ENCODE peak calls at places on chromosome 12, in six cellular contexts. One of them, this sample, is unnamed. For H3K4me1, the result is how much of the 10 kb centered on the place peaks cover.

GRCh38 chr12:58502857-58503256 is 417.4 kb downstream of the LRIG3 start:
- DNase-seq in K562: no peak
- DNase-seq in neural progenitor cell: peak
- DNase-seq in SK-N-SH: no peak
- DNase-seq in H1: no peak
- DNase-seq in NT2/D1: no peak
- DNase-seq in this sample: no peak

GRCh38 chr12:128840862-128841468 is 12.3 kb upstream of the GLT1D1 start:
- DNase-seq in K562: no peak
- DNase-seq in neural progenitor cell: no peak
- DNase-seq in SK-N-SH: no peak
- DNase-seq in H1: no peak
- DNase-seq in NT2/D1: no peak
- DNase-seq in this sample: no peak

GRCh38 chr12:58363971-58364370 is 422.6 kb downstream of the ATP23 start:
- DNase-seq in K562: no peak
- DNase-seq in neural progenitor cell: no peak
- DNase-seq in SK-N-SH: no peak
- DNase-seq in H1: no peak
- DNase-seq in NT2/D1: no peak
- DNase-seq in this sample: no peak

GRCh38 chr12:55728185-55728931 is 451 bp downstream of the CD63 start:
- DNase-seq in K562: peak
- DNase-seq in neural progenitor cell: peak
- DNase-seq in SK-N-SH: peak
- DNase-seq in H1: no peak
- DNase-seq in NT2/D1: no peak
- DNase-seq in this sample: peak

GRCh38 chr12:109767456-109767855 is 53.8 kb downstream of the FAM222A start:
- DNase-seq in K562: no peak
- DNase-seq in neural progenitor cell: no peak
- DNase-seq in SK-N-SH: peak
- DNase-seq in H1: peak
- DNase-seq in NT2/D1: no peak
- DNase-seq in this sample: no peak

GRCh38 chr12:62637679-62638078 is 171.1 kb downstream of the MON2 start:
- DNase-seq in K562: no peak
- DNase-seq in neural progenitor cell: no peak
- DNase-seq in SK-N-SH: no peak
- DNase-seq in H1: no peak
- DNase-seq in NT2/D1: no peak
- DNase-seq in this sample: no peak

GRCh38 chr12:130916251-130916911 is 37.3 kb upstream of the ADGRD1 start:
- DNase-seq in K562: peak
- DNase-seq in neural progenitor cell: peak
- DNase-seq in SK-N-SH: peak
- DNase-seq in H1: peak
- DNase-seq in NT2/D1: peak
- DNase-seq in this sample: no peak

GRCh38 chr12:22255097-22255496 is 79.4 kb downstream of the ST8SIA1 start:
- DNase-seq in K562: no peak
- DNase-seq in neural progenitor cell: peak
- DNase-seq in SK-N-SH: no peak
- DNase-seq in H1: no peak
- DNase-seq in NT2/D1: peak
- DNase-seq in this sample: no peak

GRCh38 chr12:114986849-114987248 is 302.9 kb upstream of the TBX3 start:
- DNase-seq in K562: no peak
- DNase-seq in neural progenitor cell: no peak
- DNase-seq in SK-N-SH: no peak
- DNase-seq in H1: no peak
- DNase-seq in NT2/D1: no peak
- DNase-seq in this sample: no peak

GRCh38 chr12:105485926-105486325 is 155.4 kb downstream of the C12orf75 start:
- DNase-seq in K562: no peak
- DNase-seq in neural progenitor cell: no peak
- DNase-seq in SK-N-SH: no peak
- DNase-seq in H1: no peak
- DNase-seq in NT2/D1: no peak
- DNase-seq in this sample: no peak

GRCh38 chr12:68572650-68573049 is 38.0 kb upstream of the RAP1B start:
- DNase-seq in K562: no peak
- DNase-seq in neural progenitor cell: no peak
- DNase-seq in SK-N-SH: no peak
- DNase-seq in H1: no peak
- DNase-seq in NT2/D1: no peak
- DNase-seq in this sample: no peak

GRCh38 chr12:81759215-81759991 is at the start of gene PPFIA2:
- DNase-seq in K562: no peak
- DNase-seq in neural progenitor cell: peak
- DNase-seq in SK-N-SH: peak
- DNase-seq in H1: peak
- DNase-seq in NT2/D1: peak
- DNase-seq in this sample: peak

GRCh38 chr12:108430245-108430644 is 84.8 kb upstream of the FICD start:
- DNase-seq in K562: no peak
- DNase-seq in neural progenitor cell: no peak
- DNase-seq in SK-N-SH: no peak
- DNase-seq in H1: no peak
- DNase-seq in NT2/D1: no peak
- DNase-seq in this sample: no peak

GRCh38 chr12:111599459-111600295 is 562 bp upstream of the ATXN2 start:
- DNase-seq in K562: peak
- DNase-seq in neural progenitor cell: peak
- DNase-seq in SK-N-SH: peak
- DNase-seq in H1: peak
- DNase-seq in NT2/D1: peak
- DNase-seq in this sample: peak

GRCh38 chr12:27382924-27383323 is 50.3 kb downstream of the BMAL2 start:
- DNase-seq in K562: no peak
- DNase-seq in neural progenitor cell: no peak
- DNase-seq in SK-N-SH: no peak
- DNase-seq in H1: no peak
- DNase-seq in NT2/D1: no peak
- DNase-seq in this sample: no peak

GRCh38 chr12:122123051-122123760 is 44.6 kb downstream of the MLXIP start:
- DNase-seq in K562: peak
- DNase-seq in neural progenitor cell: peak
- DNase-seq in SK-N-SH: peak
- DNase-seq in H1: peak
- DNase-seq in NT2/D1: peak
- DNase-seq in this sample: peak

GRCh38 chr12:64577046-64577445 is 33.2 kb upstream of the RASSF3 start:
- DNase-seq in K562: no peak
- DNase-seq in neural progenitor cell: no peak
- DNase-seq in SK-N-SH: no peak
- DNase-seq in H1: no peak
- DNase-seq in NT2/D1: no peak
- DNase-seq in this sample: no peak

GRCh38 chr12:130983328-130984017 is 29.8 kb downstream of the ADGRD1 start:
- DNase-seq in K562: no peak
- DNase-seq in neural progenitor cell: no peak
- DNase-seq in SK-N-SH: no peak
- DNase-seq in H1: no peak
- DNase-seq in NT2/D1: no peak
- DNase-seq in this sample: no peak

GRCh38 chr12:18706798-18707197 is 31.0 kb downstream of the PLCZ1 start:
- DNase-seq in K562: no peak
- DNase-seq in neural progenitor cell: no peak
- DNase-seq in SK-N-SH: no peak
- DNase-seq in H1: no peak
- DNase-seq in NT2/D1: no peak
- DNase-seq in this sample: no peak

GRCh38 chr12:9792961-9793617 is 32.4 kb upstream of the CD69 start:
- DNase-seq in K562: no peak
- DNase-seq in neural progenitor cell: no peak
- DNase-seq in SK-N-SH: no peak
- DNase-seq in H1: no peak
- DNase-seq in NT2/D1: no peak
- DNase-seq in this sample: no peak

GRCh38 chr12:30706476-30706875 is 10.8 kb upstream of the IPO8 start:
- DNase-seq in K562: no peak
- DNase-seq in neural progenitor cell: no peak
- DNase-seq in SK-N-SH: no peak
- DNase-seq in H1: no peak
- DNase-seq in NT2/D1: no peak
- DNase-seq in this sample: no peak

GRCh38 chr12:96751626-96752025 is 155.4 kb upstream of the NEDD1 start:
- DNase-seq in K562: no peak
- DNase-seq in neural progenitor cell: no peak
- DNase-seq in SK-N-SH: no peak
- DNase-seq in H1: no peak
- DNase-seq in NT2/D1: no peak
- DNase-seq in this sample: no peak

GRCh38 chr12:122848471-122849351 is 13.5 kb downstream of the HIP1R start:
- DNase-seq in K562: no peak
- DNase-seq in neural progenitor cell: no peak
- DNase-seq in SK-N-SH: no peak
- DNase-seq in H1: no peak
- DNase-seq in NT2/D1: no peak
- DNase-seq in this sample: peak

GRCh38 chr12:111166779-111167540 is 201.9 kb downstream of the PHETA1 start:
- DNase-seq in K562: no peak
- DNase-seq in neural progenitor cell: no peak
- DNase-seq in SK-N-SH: no peak
- DNase-seq in H1: no peak
- DNase-seq in NT2/D1: no peak
- DNase-seq in this sample: peak

DNA sequence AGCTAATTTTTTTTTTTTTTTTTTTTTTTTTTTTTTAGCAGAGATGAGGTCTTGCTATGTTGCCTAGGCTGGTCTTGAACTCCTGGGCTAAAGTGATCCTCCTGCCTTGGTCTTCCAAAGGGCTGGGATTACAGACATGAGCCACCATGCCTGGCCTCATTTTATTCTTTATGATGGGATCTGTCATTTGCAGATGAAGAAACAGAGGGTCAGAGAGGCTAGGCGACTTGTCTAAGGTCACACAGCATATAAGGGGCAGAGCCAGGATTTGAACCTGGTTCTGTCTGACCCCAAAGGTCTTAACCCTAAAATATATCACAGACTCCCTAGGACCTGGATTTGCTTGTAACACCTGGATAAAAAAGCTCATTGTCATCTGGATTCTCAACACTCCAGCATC is 282.6 kb downstream of the KSR2 start:
- DNase-seq in K562: no peak
- DNase-seq in neural progenitor cell: no peak
- DNase-seq in SK-N-SH: no peak
- DNase-seq in H1: no peak
- DNase-seq in NT2/D1: no peak
- DNase-seq in this sample: no peak
- H3K9ac ChIP-seq in K562: no peak
- H3K9ac ChIP-seq in neural progenitor cell: no peak
- H3K9ac ChIP-seq in SK-N-SH: peak
- H3K9ac ChIP-seq in H1: no peak
- H3K9ac ChIP-seq in NT2/D1: no peak
- H3K9ac ChIP-seq in this sample: no peak

DNA sequence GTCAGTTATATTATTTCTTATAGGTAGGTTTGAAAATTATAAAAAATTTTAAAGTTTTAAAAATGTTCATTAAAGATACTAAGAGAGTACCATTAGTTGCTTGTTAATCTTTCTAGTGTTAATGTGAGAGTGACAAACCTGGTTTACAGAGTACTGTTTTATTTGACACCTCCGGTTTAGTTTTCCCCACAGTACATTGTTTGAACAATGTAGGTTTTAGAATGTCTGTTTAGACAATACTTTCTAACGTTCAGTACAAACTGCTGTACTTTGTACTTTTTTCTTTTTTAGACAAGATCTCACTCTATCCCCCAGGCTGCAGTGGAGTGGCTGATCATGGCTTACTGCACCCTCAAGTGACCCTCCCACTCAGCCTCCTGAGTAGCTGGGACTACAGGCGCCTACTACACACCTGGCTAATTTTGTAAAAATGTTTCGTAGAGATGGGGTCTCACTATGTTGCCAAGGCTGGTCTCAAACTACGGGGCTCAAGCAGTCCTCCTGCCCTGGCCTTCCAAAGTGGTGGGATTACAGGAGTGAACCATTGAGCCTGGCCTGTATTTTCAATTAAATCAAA is 3.2 kb downstream of the BICDL1 start:
- DNase-seq in K562: no peak
- DNase-seq in neural progenitor cell: no peak
- DNase-seq in SK-N-SH: no peak
- DNase-seq in H1: no peak
- DNase-seq in NT2/D1: no peak
- DNase-seq in this sample: no peak
- H3K4me3 ChIP-seq in K562: no peak
- H3K4me3 ChIP-seq in neural progenitor cell: no peak
- H3K4me3 ChIP-seq in SK-N-SH: no peak
- H3K4me3 ChIP-seq in H1: no peak
- H3K4me3 ChIP-seq in NT2/D1: no peak
- H3K4me3 ChIP-seq in this sample: peak

DNA sequence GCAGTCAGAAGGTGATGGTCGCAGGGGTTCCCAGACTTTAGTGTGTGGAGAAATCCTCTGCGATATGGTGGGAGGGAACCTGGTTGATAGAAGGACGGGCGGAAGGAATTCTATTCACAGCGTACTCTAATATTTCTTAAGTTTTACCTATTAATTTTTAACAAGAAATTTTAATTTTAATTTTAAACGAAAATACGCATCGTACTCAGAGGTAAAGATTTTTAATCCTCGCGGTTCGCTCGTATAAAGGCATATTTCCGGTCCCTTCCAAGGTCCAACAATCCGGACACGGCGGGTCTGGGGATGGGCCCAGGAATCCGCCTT is 338 bp upstream of the SLC48A1 start:
- DNase-seq in K562: no peak
- DNase-seq in neural progenitor cell: no peak
- DNase-seq in SK-N-SH: no peak
- DNase-seq in H1: no peak
- DNase-seq in NT2/D1: no peak
- DNase-seq in this sample: no peak
- H3K4me1 ChIP-seq in K562: half or more
- H3K4me1 ChIP-seq in neural progenitor cell: under half
- H3K4me1 ChIP-seq in SK-N-SH: under half
- H3K4me1 ChIP-seq in H1: under half
- H3K4me1 ChIP-seq in NT2/D1: under half
- H3K4me1 ChIP-seq in this sample: under half

GRCh38 chr12:132018193-132018916 is 68.6 kb downstream of the EP400 start:
- DNase-seq in K562: peak
- DNase-seq in neural progenitor cell: no peak
- DNase-seq in SK-N-SH: no peak
- DNase-seq in H1: no peak
- DNase-seq in NT2/D1: no peak
- DNase-seq in this sample: no peak

GRCh38 chr12:132014092-132014914 is 64.6 kb downstream of the EP400 start:
- DNase-seq in K562: no peak
- DNase-seq in neural progenitor cell: no peak
- DNase-seq in SK-N-SH: no peak
- DNase-seq in H1: no peak
- DNase-seq in NT2/D1: no peak
- DNase-seq in this sample: peak

GRCh38 chr12:132015686-132016430 is 66.1 kb downstream of the EP400 start:
- DNase-seq in K562: no peak
- DNase-seq in neural progenitor cell: no peak
- DNase-seq in SK-N-SH: no peak
- DNase-seq in H1: no peak
- DNase-seq in NT2/D1: no peak
- DNase-seq in this sample: peak

GRCh38 chr12:132019891-132020290 is 70.1 kb downstream of the EP400 start:
- DNase-seq in K562: no peak
- DNase-seq in neural progenitor cell: no peak
- DNase-seq in SK-N-SH: no peak
- DNase-seq in H1: no peak
- DNase-seq in NT2/D1: no peak
- DNase-seq in this sample: no peak

GRCh38 chr12:132014915-132015280 is 65.2 kb downstream of the EP400 start:
- DNase-seq in K562: no peak
- DNase-seq in neural progenitor cell: no peak
- DNase-seq in SK-N-SH: no peak
- DNase-seq in H1: no peak
- DNase-seq in NT2/D1: no peak
- DNase-seq in this sample: no peak
- H3K9ac ChIP-seq in K562: no peak
- H3K9ac ChIP-seq in neural progenitor cell: no peak
- H3K9ac ChIP-seq in SK-N-SH: no peak
- H3K9ac ChIP-seq in H1: no peak
- H3K9ac ChIP-seq in NT2/D1: no peak
- H3K9ac ChIP-seq in this sample: no peak

This sample was measured in kidney.